ENCODE peak calls at places on chromosomes 13 and 19, in seven cellular contexts. One of them, this sample, is unnamed.

GRCh38 chr19:35274323-35274722 is 5.6 kb downstream of the USF2 start:
- DNase-seq in AG09309: no peak
- DNase-seq in naive thymus-derived CD8-positive, alpha-beta T cell: no peak
- DNase-seq in HFFc6: no peak
- DNase-seq in heart right ventricle: no peak
- DNase-seq in non-pigmented ciliary epithelial cell: no peak
- DNase-seq in midbrain: no peak
- DNase-seq in this sample: no peak

GRCh38 chr19:40754611-40755247 is 3.7 kb downstream of the SNRPA start:
- DNase-seq in AG09309: no peak
- DNase-seq in naive thymus-derived CD8-positive, alpha-beta T cell: no peak
- DNase-seq in HFFc6: peak; percentile 21
- DNase-seq in heart right ventricle: no peak
- DNase-seq in non-pigmented ciliary epithelial cell: no peak
- DNase-seq in midbrain: no peak
- DNase-seq in this sample: no peak

GRCh38 chr19:2095338-2095938 is 688 bp downstream of the MOB3A start:
- DNase-seq in AG09309: no peak
- DNase-seq in naive thymus-derived CD8-positive, alpha-beta T cell: peak; percentile 46
- DNase-seq in HFFc6: no peak
- DNase-seq in heart right ventricle: no peak
- DNase-seq in non-pigmented ciliary epithelial cell: no peak
- DNase-seq in midbrain: no peak
- DNase-seq in this sample: no peak

GRCh38 chr19:1206733-1207301 is 1.2 kb downstream of the STK11 start:
- DNase-seq in AG09309: no peak
- DNase-seq in naive thymus-derived CD8-positive, alpha-beta T cell: no peak
- DNase-seq in HFFc6: no peak
- DNase-seq in heart right ventricle: no peak
- DNase-seq in non-pigmented ciliary epithelial cell: no peak
- DNase-seq in midbrain: no peak
- DNase-seq in this sample: no peak

GRCh38 chr13:113398963-113399754 is 35.2 kb upstream of the GRTP1 start:
- DNase-seq in AG09309: peak; percentile 48
- DNase-seq in naive thymus-derived CD8-positive, alpha-beta T cell: no peak
- DNase-seq in HFFc6: no peak
- DNase-seq in heart right ventricle: no peak
- DNase-seq in non-pigmented ciliary epithelial cell: peak; percentile 60
- DNase-seq in midbrain: no peak
- DNase-seq in this sample: no peak

GRCh38 chr19:17519967-17520366 is 8.5 kb downstream of the PGLS start:
- DNase-seq in AG09309: no peak
- DNase-seq in naive thymus-derived CD8-positive, alpha-beta T cell: no peak
- DNase-seq in HFFc6: no peak
- DNase-seq in heart right ventricle: no peak
- DNase-seq in non-pigmented ciliary epithelial cell: no peak
- DNase-seq in midbrain: no peak
- DNase-seq in this sample: no peak

GRCh38 chr13:98203641-98204326 is 26.7 kb upstream of the RNF113B start:
- DNase-seq in AG09309: no peak
- DNase-seq in naive thymus-derived CD8-positive, alpha-beta T cell: no peak
- DNase-seq in HFFc6: peak; percentile 29
- DNase-seq in heart right ventricle: no peak
- DNase-seq in non-pigmented ciliary epithelial cell: no peak
- DNase-seq in midbrain: no peak
- DNase-seq in this sample: no peak

GRCh38 chr13:109769275-109769674 is 17.1 kb downstream of the IRS2 start:
- DNase-seq in AG09309: no peak
- DNase-seq in naive thymus-derived CD8-positive, alpha-beta T cell: no peak
- DNase-seq in HFFc6: no peak
- DNase-seq in heart right ventricle: no peak
- DNase-seq in non-pigmented ciliary epithelial cell: no peak
- DNase-seq in midbrain: no peak
- DNase-seq in this sample: no peak

GRCh38 chr19:4971424-4971793 is 2.5 kb downstream of the KDM4B start:
- DNase-seq in AG09309: no peak
- DNase-seq in naive thymus-derived CD8-positive, alpha-beta T cell: no peak
- DNase-seq in HFFc6: no peak
- DNase-seq in heart right ventricle: no peak
- DNase-seq in non-pigmented ciliary epithelial cell: no peak
- DNase-seq in midbrain: no peak
- DNase-seq in this sample: no peak

GRCh38 chr19:3413796-3414327 is 47.5 kb downstream of the NFIC start:
- DNase-seq in AG09309: no peak
- DNase-seq in naive thymus-derived CD8-positive, alpha-beta T cell: no peak
- DNase-seq in HFFc6: no peak
- DNase-seq in heart right ventricle: no peak
- DNase-seq in non-pigmented ciliary epithelial cell: no peak
- DNase-seq in midbrain: no peak
- DNase-seq in this sample: no peak

GRCh38 chr13:102293723-102294122 is 108.1 kb downstream of the FGF14 start:
- DNase-seq in AG09309: no peak
- DNase-seq in naive thymus-derived CD8-positive, alpha-beta T cell: no peak
- DNase-seq in HFFc6: no peak
- DNase-seq in heart right ventricle: no peak
- DNase-seq in non-pigmented ciliary epithelial cell: no peak
- DNase-seq in midbrain: no peak
- DNase-seq in this sample: no peak

GRCh38 chr19:6465006-6465405 is 935 bp downstream of the CRB3 start:
- DNase-seq in AG09309: no peak
- DNase-seq in naive thymus-derived CD8-positive, alpha-beta T cell: no peak
- DNase-seq in HFFc6: no peak
- DNase-seq in heart right ventricle: no peak
- DNase-seq in non-pigmented ciliary epithelial cell: no peak
- DNase-seq in midbrain: no peak
- DNase-seq in this sample: no peak

GRCh38 chr13:111345682-111346081 is 25.2 kb downstream of the TEX29 start:
- DNase-seq in AG09309: no peak
- DNase-seq in naive thymus-derived CD8-positive, alpha-beta T cell: no peak
- DNase-seq in HFFc6: no peak
- DNase-seq in heart right ventricle: no peak
- DNase-seq in non-pigmented ciliary epithelial cell: no peak
- DNase-seq in midbrain: no peak
- DNase-seq in this sample: no peak

GRCh38 chr19:48606463-48607358 is at the start of gene SPACA4:
- DNase-seq in AG09309: no peak
- DNase-seq in naive thymus-derived CD8-positive, alpha-beta T cell: no peak
- DNase-seq in HFFc6: no peak
- DNase-seq in heart right ventricle: no peak
- DNase-seq in non-pigmented ciliary epithelial cell: no peak
- DNase-seq in midbrain: no peak
- DNase-seq in this sample: no peak

GRCh38 chr13:103694471-103694870 is 628.3 kb upstream of the SLC10A2 start:
- DNase-seq in AG09309: no peak
- DNase-seq in naive thymus-derived CD8-positive, alpha-beta T cell: no peak
- DNase-seq in HFFc6: no peak
- DNase-seq in heart right ventricle: no peak
- DNase-seq in non-pigmented ciliary epithelial cell: no peak
- DNase-seq in midbrain: no peak
- DNase-seq in this sample: no peak

GRCh38 chr19:38394488-38394887 is 6.0 kb downstream of the SPRED3 start:
- DNase-seq in AG09309: no peak
- DNase-seq in naive thymus-derived CD8-positive, alpha-beta T cell: peak; percentile 54
- DNase-seq in HFFc6: no peak
- DNase-seq in heart right ventricle: no peak
- DNase-seq in non-pigmented ciliary epithelial cell: no peak
- DNase-seq in midbrain: no peak
- DNase-seq in this sample: no peak

GRCh38 chr19:39310558-39311311 is 9.9 kb downstream of the LRFN1 start:
- DNase-seq in AG09309: no peak
- DNase-seq in naive thymus-derived CD8-positive, alpha-beta T cell: no peak
- DNase-seq in HFFc6: no peak
- DNase-seq in heart right ventricle: no peak
- DNase-seq in non-pigmented ciliary epithelial cell: no peak
- DNase-seq in midbrain: peak; percentile 25
- DNase-seq in this sample: no peak

GRCh38 chr19:46610851-46611770 is 10.0 kb downstream of the CALM3 start:
- DNase-seq in AG09309: no peak
- DNase-seq in naive thymus-derived CD8-positive, alpha-beta T cell: no peak
- DNase-seq in HFFc6: no peak
- DNase-seq in heart right ventricle: no peak
- DNase-seq in non-pigmented ciliary epithelial cell: no peak
- DNase-seq in midbrain: no peak
- DNase-seq in this sample: no peak

GRCh38 chr13:31908696-31909386 is 122.7 kb upstream of the FRY start:
- DNase-seq in AG09309: no peak
- DNase-seq in naive thymus-derived CD8-positive, alpha-beta T cell: no peak
- DNase-seq in HFFc6: no peak
- DNase-seq in heart right ventricle: no peak
- DNase-seq in non-pigmented ciliary epithelial cell: no peak
- DNase-seq in midbrain: no peak
- DNase-seq in this sample: no peak

GRCh38 chr13:100870898-100871297 is 196.3 kb upstream of the TMTC4 start:
- DNase-seq in AG09309: no peak
- DNase-seq in naive thymus-derived CD8-positive, alpha-beta T cell: no peak
- DNase-seq in HFFc6: no peak
- DNase-seq in heart right ventricle: no peak
- DNase-seq in non-pigmented ciliary epithelial cell: no peak
- DNase-seq in midbrain: no peak
- DNase-seq in this sample: no peak

GRCh38 chr13:65453982-65454381 is 1776.2 kb downstream of the PCDH9 start:
- DNase-seq in AG09309: no peak
- DNase-seq in naive thymus-derived CD8-positive, alpha-beta T cell: no peak
- DNase-seq in HFFc6: no peak
- DNase-seq in heart right ventricle: no peak
- DNase-seq in non-pigmented ciliary epithelial cell: no peak
- DNase-seq in midbrain: no peak
- DNase-seq in this sample: no peak

GRCh38 chr13:23699271-23699670 is 129.1 kb downstream of the TNFRSF19 start:
- DNase-seq in AG09309: no peak
- DNase-seq in naive thymus-derived CD8-positive, alpha-beta T cell: no peak
- DNase-seq in HFFc6: no peak
- DNase-seq in heart right ventricle: no peak
- DNase-seq in non-pigmented ciliary epithelial cell: no peak
- DNase-seq in midbrain: no peak
- DNase-seq in this sample: no peak

GRCh38 chr19:38280030-38280921 is 15.9 kb downstream of the SPINT2 start:
- DNase-seq in AG09309: no peak
- DNase-seq in naive thymus-derived CD8-positive, alpha-beta T cell: no peak
- DNase-seq in HFFc6: no peak
- DNase-seq in heart right ventricle: no peak
- DNase-seq in non-pigmented ciliary epithelial cell: no peak
- DNase-seq in midbrain: no peak
- DNase-seq in this sample: no peak

GRCh38 chr19:55066107-55066709 is 3.3 kb upstream of the RDH13 start:
- DNase-seq in AG09309: no peak
- DNase-seq in naive thymus-derived CD8-positive, alpha-beta T cell: no peak
- DNase-seq in HFFc6: no peak
- DNase-seq in heart right ventricle: no peak
- DNase-seq in non-pigmented ciliary epithelial cell: no peak
- DNase-seq in midbrain: no peak
- DNase-seq in this sample: no peak

GRCh38 chr13:41577437-41577836 is 120.1 kb downstream of the RGCC start:
- DNase-seq in AG09309: peak; percentile 37
- DNase-seq in naive thymus-derived CD8-positive, alpha-beta T cell: no peak
- DNase-seq in HFFc6: no peak
- DNase-seq in heart right ventricle: peak; percentile 38
- DNase-seq in non-pigmented ciliary epithelial cell: no peak
- DNase-seq in midbrain: peak; percentile 32
- DNase-seq in this sample: no peak

GRCh38 chr13:20974981-20975585 is 72.5 kb upstream of the XPO4 start:
- DNase-seq in AG09309: no peak
- DNase-seq in naive thymus-derived CD8-positive, alpha-beta T cell: no peak
- DNase-seq in HFFc6: no peak
- DNase-seq in heart right ventricle: no peak
- DNase-seq in non-pigmented ciliary epithelial cell: no peak
- DNase-seq in midbrain: no peak
- DNase-seq in this sample: no peak

GRCh38 chr13:74767031-74767430 is 632.8 kb upstream of the KLF12 start:
- DNase-seq in AG09309: peak; percentile 40
- DNase-seq in naive thymus-derived CD8-positive, alpha-beta T cell: no peak
- DNase-seq in HFFc6: peak; percentile 17
- DNase-seq in heart right ventricle: no peak
- DNase-seq in non-pigmented ciliary epithelial cell: no peak
- DNase-seq in midbrain: no peak
- DNase-seq in this sample: no peak

GRCh38 chr19:44706506-44707236 is 7.7 kb downstream of the CEACAM16 start:
- DNase-seq in AG09309: no peak
- DNase-seq in naive thymus-derived CD8-positive, alpha-beta T cell: no peak
- DNase-seq in HFFc6: no peak
- DNase-seq in heart right ventricle: no peak
- DNase-seq in non-pigmented ciliary epithelial cell: no peak
- DNase-seq in midbrain: no peak
- DNase-seq in this sample: no peak

GRCh38 chr13:26280295-26280694 is 26.4 kb downstream of the CDK8 start:
- DNase-seq in AG09309: peak; percentile 20
- DNase-seq in naive thymus-derived CD8-positive, alpha-beta T cell: no peak
- DNase-seq in HFFc6: peak; percentile 92
- DNase-seq in heart right ventricle: no peak
- DNase-seq in non-pigmented ciliary epithelial cell: peak; percentile 50
- DNase-seq in midbrain: no peak
- DNase-seq in this sample: no peak

GRCh38 chr13:49629947-49630346 is 1.6 kb downstream of the ARL11 start:
- DNase-seq in AG09309: no peak
- DNase-seq in naive thymus-derived CD8-positive, alpha-beta T cell: no peak
- DNase-seq in HFFc6: no peak
- DNase-seq in heart right ventricle: no peak
- DNase-seq in non-pigmented ciliary epithelial cell: no peak
- DNase-seq in midbrain: no peak
- DNase-seq in this sample: no peak

GRCh38 chr13:27006519-27007161 is 165.0 kb downstream of the USP12 start:
- DNase-seq in AG09309: no peak
- DNase-seq in naive thymus-derived CD8-positive, alpha-beta T cell: no peak
- DNase-seq in HFFc6: peak; percentile 3
- DNase-seq in heart right ventricle: no peak
- DNase-seq in non-pigmented ciliary epithelial cell: no peak
- DNase-seq in midbrain: peak; percentile 56
- DNase-seq in this sample: no peak

GRCh38 chr13:100547805-100548204 is 40.8 kb downstream of the GGACT start:
- DNase-seq in AG09309: peak; percentile 18
- DNase-seq in naive thymus-derived CD8-positive, alpha-beta T cell: no peak
- DNase-seq in HFFc6: peak; percentile 23
- DNase-seq in heart right ventricle: no peak
- DNase-seq in non-pigmented ciliary epithelial cell: no peak
- DNase-seq in midbrain: no peak
- DNase-seq in this sample: no peak

GRCh38 chr19:20359933-20360720 is 193.1 kb downstream of the ZNF486 start:
- DNase-seq in AG09309: no peak
- DNase-seq in naive thymus-derived CD8-positive, alpha-beta T cell: no peak
- DNase-seq in HFFc6: no peak
- DNase-seq in heart right ventricle: no peak
- DNase-seq in non-pigmented ciliary epithelial cell: no peak
- DNase-seq in midbrain: peak; percentile 41
- DNase-seq in this sample: no peak

GRCh38 chr19:50266896-50267295 is 62.3 kb downstream of the KCNC3 start:
- DNase-seq in AG09309: no peak
- DNase-seq in naive thymus-derived CD8-positive, alpha-beta T cell: no peak
- DNase-seq in HFFc6: no peak
- DNase-seq in heart right ventricle: no peak
- DNase-seq in non-pigmented ciliary epithelial cell: no peak
- DNase-seq in midbrain: no peak
- DNase-seq in this sample: no peak

GRCh38 chr19:34503546-34504272 is 22.2 kb downstream of the WTIP start:
- DNase-seq in AG09309: no peak
- DNase-seq in naive thymus-derived CD8-positive, alpha-beta T cell: no peak
- DNase-seq in HFFc6: no peak
- DNase-seq in heart right ventricle: no peak
- DNase-seq in non-pigmented ciliary epithelial cell: no peak
- DNase-seq in midbrain: no peak
- DNase-seq in this sample: no peak

This sample was measured in AG04450.